ENCODE peak calls at places on chromosomes 1 and 21, in eight cellular contexts. P, I, Z, U, F, J, T and R are unnamed samples. For H3K4me1, the result is how much of the 10 kb centered on the place peaks cover.

GRCh38 chr1:209417761-209418160 is 165.8 kb upstream of the CAMK1G start:
- DNase-seq in I (no peak), T (no peak), Z (no peak), F (peak), U (no peak), J (no peak), P (no peak), R (no peak)

GRCh38 chr1:58720680-58721079 is 20.8 kb upstream of the MYSM1 start:
- DNase-seq in T (no peak), I (no peak), J (no peak), P (no peak), U (no peak), F (peak), Z (no peak), R (no peak)

GRCh38 chr1:15736666-15737229 is 690 bp downstream of the SLC25A34 start:
- DNase-seq in J (no peak), U (no peak), I (no peak), F (no peak), Z (no peak), P (no peak), T (no peak), R (no peak)

GRCh38 chr1:30684881-30685795 is 38.2 kb downstream of the MATN1 start:
- DNase-seq in Z (peak), T (peak), F (no peak), I (no peak), P (no peak), U (no peak), J (no peak), R (peak)

GRCh38 chr1:18282851-18283600 is 175.4 kb downstream of the IGSF21 start:
- DNase-seq in P (no peak), F (no peak), U (peak), I (no peak), Z (peak), T (peak), J (no peak), R (no peak)

GRCh38 chr1:34518146-34518545 is 236.7 kb upstream of the GJB5 start:
- DNase-seq in J (no peak), F (no peak), P (no peak), I (no peak), U (no peak), Z (no peak), T (no peak), R (no peak)

GRCh38 chr21:45306453-45306831 is 18.7 kb upstream of the POFUT2 start:
- DNase-seq in Z (no peak), P (no peak), U (no peak), I (no peak), F (no peak), T (no peak), J (no peak), R (no peak)

GRCh38 chr1:214454619-214455396 is 96.6 kb downstream of the PTPN14 start:
- DNase-seq in J (peak), U (no peak), F (peak), Z (no peak), P (peak), T (no peak), I (peak), R (no peak)

GRCh38 chr1:52633291-52633754 is 355 bp downstream of the SHISAL2A start:
- DNase-seq in U (no peak), I (no peak), J (no peak), T (peak), Z (peak), P (no peak), F (no peak), R (peak)

GRCh38 chr1:220952941-220953340 is 73.7 kb downstream of the HLX start:
- DNase-seq in J (no peak), T (no peak), I (no peak), Z (no peak), F (no peak), P (no peak), U (no peak), R (no peak)

GRCh38 chr1:233624289-233624688 is 10.4 kb downstream of the KCNK1 start:
- DNase-seq in J (no peak), F (no peak), T (no peak), U (no peak), I (no peak), P (no peak), Z (no peak), R (no peak)

GRCh38 chr1:103561612-103562395 is 9.6 kb upstream of the AMY2B start:
- DNase-seq in F (no peak), I (no peak), Z (no peak), J (peak), T (no peak), U (no peak), P (peak), R (no peak)

GRCh38 chr21:35025206-35026152 is 23.6 kb downstream of the RUNX1 start:
- DNase-seq in T (no peak), P (no peak), U (no peak), Z (no peak), F (no peak), I (no peak), J (no peak), R (no peak)

GRCh38 chr1:9200441-9200840 is 34.1 kb upstream of the H6PD start:
- DNase-seq in P (no peak), I (no peak), T (peak), U (no peak), J (no peak), F (peak), Z (no peak), R (no peak)

GRCh38 chr1:9203623-9204022 is 31.0 kb upstream of the H6PD start:
- DNase-seq in J (no peak), T (no peak), U (no peak), Z (no peak), I (no peak), P (no peak), F (peak), R (no peak)

GRCh38 chr1:9204156-9204720 is 30.3 kb upstream of the H6PD start:
- DNase-seq in Z (no peak), T (no peak), I (no peak), J (no peak), F (no peak), P (no peak), U (no peak), R (no peak)

GRCh38 chr1:9201421-9202239 is 32.9 kb upstream of the H6PD start:
- DNase-seq in T (peak), I (peak), U (no peak), F (peak), Z (peak), P (peak), J (peak), R (no peak)

GRCh38 chr1:9202240-9202870 is 32.2 kb upstream of the H6PD start:
- DNase-seq in P (no peak), I (no peak), F (no peak), Z (no peak), J (no peak), U (no peak), T (no peak), R (no peak)
- H3K4me1 ChIP-seq in P (under half), I (under half), F (under half), Z (under half), J (under half), U (under half), T (under half), R (under half)

GRCh38 chr1:91804546-91805023 is 81.4 kb downstream of the TGFBR3 start:
- DNase-seq in U (no peak), I (no peak), P (peak), Z (no peak), J (peak), T (no peak), F (peak), R (no peak)
- H2AFZ ChIP-seq in U (peak), I (no peak), P (no peak), Z (no peak), J (no peak), T (no peak), F (no peak), R (no peak)

DNA sequence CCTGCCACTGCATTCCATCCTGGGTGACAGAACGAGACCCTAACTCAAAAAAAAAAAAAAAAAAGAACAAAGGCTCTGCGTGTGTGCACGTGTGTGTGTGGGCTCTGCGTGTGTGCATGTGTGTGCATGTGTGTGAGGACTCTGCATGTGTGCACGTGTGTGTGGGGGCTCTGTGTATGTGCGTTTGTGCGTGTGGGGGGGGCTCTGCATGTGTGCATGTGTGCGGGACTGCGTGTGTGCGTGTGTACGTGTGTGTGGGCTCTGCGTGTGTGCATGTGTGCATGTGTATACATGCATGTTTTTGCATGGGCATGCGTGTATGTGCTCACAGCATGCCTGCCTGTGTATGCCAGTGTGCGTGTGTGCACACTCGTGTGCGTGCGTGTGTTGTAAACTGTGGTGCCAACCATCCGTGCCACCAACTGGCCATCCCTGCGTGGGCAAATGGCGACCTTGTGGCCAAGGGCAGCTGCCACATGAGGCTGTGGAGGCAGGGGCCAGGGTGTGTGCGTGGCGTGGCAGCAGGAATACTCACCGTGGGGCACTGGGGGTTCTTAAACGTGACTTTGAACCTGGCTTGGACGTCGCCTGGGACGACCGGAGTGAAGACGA is 26.8 kb upstream of the TMEM52 start:
- DNase-seq in F (no peak), P (no peak), I (no peak), U (no peak), T (no peak), Z (no peak), J (no peak), R (no peak)
- H3K4me1 ChIP-seq in F (under half), P (under half), I (under half), U (under half), T (under half), Z (under half), J (under half), R (under half)

GRCh38 chr1:63693956-63694607 is 79.7 kb upstream of the ROR1 start:
- DNase-seq in U (no peak), P (peak), T (no peak), Z (no peak), J (peak), F (no peak), I (peak), R (no peak)
- H2AFZ ChIP-seq in U (no peak), P (no peak), T (no peak), Z (no peak), J (no peak), F (no peak), I (no peak), R (no peak)

GRCh38 chr1:225819346-225820192 is 9.6 kb downstream of the EPHX1 start:
- DNase-seq in J (no peak), I (no peak), P (no peak), Z (no peak), T (no peak), U (no peak), F (no peak), R (no peak)
- H3K4me1 ChIP-seq in J (under half), I (under half), P (under half), Z (under half), T (under half), U (under half), F (under half), R (under half)

GRCh38 chr21:24045775-24046215 is 1561.5 kb downstream of the MRPL39 start:
- DNase-seq in I (peak), U (no peak), F (no peak), T (peak), J (peak), P (no peak), Z (no peak), R (no peak)
- H2AFZ ChIP-seq in I (no peak), U (no peak), F (no peak), T (no peak), J (no peak), P (no peak), Z (no peak), R (no peak)

DNA sequence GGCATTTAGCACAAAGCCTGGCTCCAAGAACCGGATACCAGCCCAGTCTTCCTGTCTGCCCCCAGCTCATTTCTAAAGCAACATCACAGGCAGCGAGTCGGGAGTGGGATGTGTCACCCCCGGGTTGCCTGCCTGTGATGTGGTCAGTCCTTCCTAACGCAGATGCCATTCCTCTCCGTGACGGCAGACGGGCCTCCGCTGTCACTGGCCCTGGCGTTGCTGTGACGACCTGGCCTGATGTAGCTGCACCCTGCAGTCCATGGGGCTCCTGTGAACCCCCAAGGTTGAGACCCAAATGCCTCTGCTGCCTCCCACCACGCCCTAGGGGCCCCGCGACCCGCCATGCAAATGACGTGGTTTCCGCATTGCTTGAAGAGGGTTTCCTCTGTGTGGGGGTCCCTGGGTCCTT is 12.3 kb downstream of the TNFRSF1B start:
- DNase-seq in P (peak), I (peak), F (peak), Z (no peak), T (no peak), U (no peak), J (peak), R (no peak)
- H3K4me1 ChIP-seq in P (under half), I (under half), F (under half), Z (under half), T (under half), U (under half), J (under half), R (under half)

DNA sequence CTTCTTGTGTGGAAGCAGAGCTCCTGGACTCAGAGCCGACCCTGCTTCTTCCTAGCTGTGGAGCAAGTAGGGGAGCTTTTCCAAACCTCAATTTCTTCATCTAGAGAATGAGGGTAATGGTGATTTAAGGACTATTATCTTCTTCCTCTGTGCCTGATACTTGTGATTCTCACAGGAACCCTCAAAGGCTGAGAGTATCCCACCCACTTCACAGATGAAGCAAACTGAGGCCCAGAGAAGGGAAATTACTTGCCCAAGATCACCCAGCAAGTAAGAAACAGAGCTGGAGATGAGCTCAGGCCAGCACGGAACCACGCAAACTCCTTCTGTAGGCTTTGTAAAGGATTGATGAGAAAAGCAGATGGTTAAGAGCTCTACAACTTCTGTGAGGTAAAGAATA is 15.1 kb upstream of the SLC2A1 start:
- DNase-seq in I (no peak), J (no peak), T (no peak), P (no peak), Z (no peak), F (no peak), U (no peak), R (no peak)
- H2AFZ ChIP-seq in I (no peak), J (no peak), T (no peak), P (no peak), Z (no peak), F (no peak), U (no peak), R (peak)